ENCODE peak calls at places on chromosomes 11 and 22, in four cellular contexts. M is stomach, J is K562, H is esophagus muscularis mucosa. X is an unnamed sample.

GRCh38 chr11:126477526-126478275 is 122.2 kb downstream of the ST3GAL4 start:
- DNase-seq in H (no peak), J (no peak), M (no peak), X (no peak)

GRCh38 chr22:40525250-40525884 is 111.2 kb downstream of the MRTFA start:
- DNase-seq in H (no peak), J (peak; percentile 26), M (peak; percentile 48), X (no peak)

GRCh38 chr22:47168900-47169800 is 406.7 kb downstream of the TBC1D22A start:
- DNase-seq in J (no peak), H (no peak), M (peak; percentile 25), X (peak; percentile 45)

GRCh38 chr11:104319396-104319795 is 155.4 kb upstream of the PDGFD start:
- DNase-seq in H (no peak), M (no peak), J (no peak), X (no peak)

GRCh38 chr11:75474240-75474639 is 41.2 kb upstream of the KLHL35 start:
- DNase-seq in J (no peak), M (no peak), H (no peak), X (no peak)

GRCh38 chr11:2586793-2587131 is 113.0 kb downstream of the KCNQ1OT1 start:
- DNase-seq in J (no peak), H (peak; percentile 88), M (no peak), X (no peak)

GRCh38 chr11:100316990-100317389 is 370.1 kb upstream of the ARHGAP42 start:
- DNase-seq in J (no peak), M (no peak), H (no peak), X (no peak)

GRCh38 chr11:17388609-17389204 is at the start of gene KCNJ11:
- DNase-seq in M (peak; percentile 35), J (no peak), H (no peak), X (no peak)

DNA sequence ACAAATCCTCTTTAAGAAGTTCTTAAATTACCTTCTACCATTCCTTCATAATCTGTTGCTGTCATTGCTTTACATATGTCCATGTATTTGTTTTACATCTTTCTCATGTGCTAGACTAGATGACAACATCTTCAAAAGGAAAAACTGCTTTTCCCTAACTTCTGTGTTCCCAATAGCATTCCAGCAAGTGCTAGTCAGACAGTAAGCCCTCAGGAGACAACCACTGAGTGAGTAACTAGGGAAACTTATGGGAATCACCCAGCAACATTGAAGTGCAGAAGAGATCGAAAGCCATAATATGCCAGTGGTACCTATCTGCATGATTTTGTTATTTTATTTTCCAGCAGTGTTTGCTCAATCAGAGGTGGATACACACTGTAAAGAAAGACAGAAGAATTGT is 889.7 kb upstream of the API5 start:
- DNase-seq in J (no peak), M (no peak), H (no peak), X (no peak)
- TF ChIP-seq POLR2A in J (no peak), M (no peak), H (no peak), X (no peak)

GRCh38 chr11:16171882-16172281 is 184.5 kb downstream of the SOX6 start:
- DNase-seq in H (no peak), M (no peak), J (no peak), X (no peak)

GRCh38 chr11:16169946-16170345 is 186.4 kb downstream of the SOX6 start:
- DNase-seq in J (no peak), H (no peak), M (no peak), X (no peak)

GRCh38 chr11:16167706-16168487 is 188.4 kb downstream of the SOX6 start:
- DNase-seq in H (no peak), M (no peak), J (no peak), X (no peak)

GRCh38 chr11:16169541-16169940 is 186.8 kb downstream of the SOX6 start:
- DNase-seq in M (no peak), H (no peak), J (no peak), X (no peak)

DNA sequence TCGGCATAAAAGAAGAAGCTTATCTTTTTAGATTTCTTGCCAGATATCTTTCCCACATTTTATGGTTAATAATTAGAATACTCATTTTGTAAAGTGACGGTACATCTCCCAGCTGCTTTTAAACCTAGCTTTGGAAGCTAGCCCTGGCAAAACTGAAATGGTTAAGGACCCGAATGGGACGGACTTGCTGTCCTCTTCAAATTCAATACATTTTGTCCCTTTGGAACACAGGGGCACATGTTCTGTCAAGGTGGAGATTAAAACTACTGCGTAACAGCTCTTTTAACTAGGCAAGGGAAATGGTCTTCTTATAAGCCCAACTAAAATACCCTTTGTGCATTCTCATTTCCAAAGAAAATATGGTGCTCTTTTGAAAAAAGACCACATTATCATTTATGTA is 185.9 kb downstream of the SOX6 start:
- DNase-seq in H (no peak), J (no peak), M (no peak), X (no peak)
- TF ChIP-seq POLR2AphosphoS5 in H (no peak), J (no peak), M (no peak), X (no peak)

GRCh38 chr11:119369035-119369925 is 12.2 kb downstream of the USP2 start:
- DNase-seq in H (no peak), M (no peak), J (no peak), X (no peak)

GRCh38 chr11:119367661-119368120 is 13.8 kb downstream of the USP2 start:
- DNase-seq in M (no peak), H (no peak), J (no peak), X (no peak)

GRCh38 chr11:119366690-119367620 is 14.5 kb downstream of the USP2 start:
- DNase-seq in J (no peak), H (no peak), M (no peak), X (no peak)

GRCh38 chr11:119370486-119371046 is 10.9 kb downstream of the USP2 start:
- DNase-seq in J (no peak), M (no peak), H (no peak), X (peak; percentile 54)

GRCh38 chr11:119368121-119369034 is 13.1 kb downstream of the USP2 start:
- DNase-seq in H (no peak), M (peak; percentile 70), J (peak; percentile 61), X (peak; percentile 66)
- TF ChIP-seq EP300 in H (no peak), M (peak; percentile 58), J (peak; percentile 47), X (no peak)

GRCh38 chr11:72826942-72827480 is 12.8 kb downstream of the ATG16L2 start:
- DNase-seq in J (no peak), H (no peak), M (no peak), X (no peak)

GRCh38 chr11:72829884-72830533 is 15.8 kb downstream of the ATG16L2 start:
- DNase-seq in M (no peak), H (no peak), J (no peak), X (no peak)

GRCh38 chr11:72828692-72829101 is 14.5 kb downstream of the ATG16L2 start:
- DNase-seq in H (no peak), M (no peak), J (no peak), X (no peak)

GRCh38 chr11:72828081-72828567 is 13.9 kb downstream of the ATG16L2 start:
- DNase-seq in H (no peak), M (no peak), J (no peak), X (no peak)

GRCh38 chr11:72829178-72829577 is 15.0 kb downstream of the ATG16L2 start:
- DNase-seq in M (no peak), J (no peak), H (no peak), X (no peak)
- TF ChIP-seq POLR2A in M (no peak), J (no peak), H (no peak), X (no peak)